ENCODE peak calls at places on chromosomes 2 and 18, in ten cellular contexts. Z is heart right ventricle, P is lower lobe of right lung, R is HFFc6, B is AG09319, G is activated B cell treated with CpG ODN at 0.5 μM for 24 hours, C is foreskin fibroblast, T is AG04450, N is fibroblast of mammary gland, D is ovary. O is an unnamed sample.

GRCh38 chr2:46847185-46847710 is 68.4 kb downstream of the MCFD2 start:
- DNase-seq in Z (peak), P (peak), R (peak), B (peak), G (no peak), C (peak), T (peak), N (peak), D (peak), O (peak)

GRCh38 chr2:178949584-178949983 is 100.4 kb downstream of the CCDC141 start:
- DNase-seq in Z (no peak), P (no peak), R (no peak), B (no peak), G (no peak), C (no peak), T (no peak), N (no peak), D (no peak), O (no peak)

GRCh38 chr2:169676850-169677249 is 17.4 kb downstream of the CFAP210 start:
- DNase-seq in Z (no peak), P (no peak), R (no peak), B (no peak), G (no peak), C (no peak), T (no peak), N (no peak), D (no peak), O (no peak)

GRCh38 chr18:43919565-43919964 is 642.3 kb upstream of the SYT4 start:
- DNase-seq in Z (no peak), P (no peak), R (no peak), B (no peak), G (no peak), C (peak), T (no peak), N (no peak), D (no peak), O (no peak)

GRCh38 chr2:234500394-234501006 is 3.6 kb upstream of the ARL4C start:
- DNase-seq in Z (peak), P (peak), R (peak), B (no peak), G (peak), C (peak), T (no peak), N (peak), D (no peak), O (no peak)

GRCh38 chr2:71746946-71747501 is 293.7 kb downstream of the DYSF start:
- DNase-seq in Z (no peak), P (peak), R (peak), B (no peak), G (no peak), C (peak), T (no peak), N (no peak), D (no peak), O (no peak)

GRCh38 chr2:165776013-165776412 is 18.0 kb downstream of the GALNT3 start:
- DNase-seq in Z (no peak), P (no peak), R (no peak), B (no peak), G (no peak), C (no peak), T (no peak), N (no peak), D (no peak), O (no peak)

GRCh38 chr2:157948856-157949255 is 72.7 kb upstream of the ACVR1 start:
- DNase-seq in Z (no peak), P (no peak), R (no peak), B (no peak), G (no peak), C (no peak), T (no peak), N (no peak), D (no peak), O (no peak)

GRCh38 chr2:40043641-40044040 is 264.6 kb upstream of the THUMPD2 start:
- DNase-seq in Z (no peak), P (no peak), R (no peak), B (no peak), G (no peak), C (no peak), T (no peak), N (no peak), D (no peak), O (no peak)

GRCh38 chr2:135055182-135055786 is 3.2 kb downstream of the RAB3GAP1 start:
- DNase-seq in Z (no peak), P (no peak), R (peak), B (peak), G (no peak), C (peak), T (peak), N (peak), D (no peak), O (peak)

GRCh38 chr18:45837283-45838070 is 12.0 kb downstream of the SIGLEC15 start:
- DNase-seq in Z (peak), P (peak), R (no peak), B (no peak), G (no peak), C (peak), T (no peak), N (peak), D (peak), O (no peak)

GRCh38 chr18:9182852-9183399 is 46.3 kb downstream of the ANKRD12 start:
- DNase-seq in Z (no peak), P (no peak), R (no peak), B (no peak), G (no peak), C (no peak), T (no peak), N (no peak), D (no peak), O (no peak)

GRCh38 chr2:234243871-234244565 is 193.5 kb downstream of the SPP2 start:
- DNase-seq in Z (no peak), P (no peak), R (no peak), B (no peak), G (no peak), C (no peak), T (no peak), N (no peak), D (no peak), O (no peak)

GRCh38 chr2:63814114-63814513 is 27.6 kb upstream of the UGP2 start:
- DNase-seq in Z (no peak), P (no peak), R (no peak), B (no peak), G (no peak), C (peak), T (no peak), N (peak), D (no peak), O (no peak)

GRCh38 chr2:66370824-66371223 is 64.1 kb upstream of the MEIS1 start:
- DNase-seq in Z (no peak), P (no peak), R (peak), B (no peak), G (no peak), C (no peak), T (no peak), N (peak), D (no peak), O (no peak)

GRCh38 chr2:241561811-241562210 is 3.3 kb downstream of the BOK start:
- DNase-seq in Z (peak), P (peak), R (peak), B (peak), G (no peak), C (peak), T (no peak), N (peak), D (peak), O (no peak)

GRCh38 chr2:191270303-191271178 is 25.3 kb downstream of the MYO1B start:
- DNase-seq in Z (no peak), P (no peak), R (no peak), B (no peak), G (no peak), C (no peak), T (no peak), N (no peak), D (no peak), O (no peak)

GRCh38 chr18:64872710-64873458 is 724.0 kb upstream of the LINC00305 start:
- DNase-seq in Z (no peak), P (no peak), R (no peak), B (no peak), G (no peak), C (no peak), T (no peak), N (no peak), D (no peak), O (no peak)

GRCh38 chr18:74241970-74242369 is 49.8 kb downstream of the CYB5A start:
- DNase-seq in Z (no peak), P (no peak), R (no peak), B (no peak), G (no peak), C (no peak), T (no peak), N (no peak), D (no peak), O (no peak)

GRCh38 chr18:74241426-74241825 is 50.3 kb downstream of the CYB5A start:
- DNase-seq in Z (no peak), P (no peak), R (no peak), B (no peak), G (no peak), C (peak), T (no peak), N (no peak), D (no peak), O (no peak)

GRCh38 chr18:74244554-74244953 is 47.2 kb downstream of the CYB5A start:
- DNase-seq in Z (no peak), P (no peak), R (no peak), B (no peak), G (no peak), C (no peak), T (no peak), N (no peak), D (no peak), O (no peak)

GRCh38 chr18:74243127-74243526 is 48.6 kb downstream of the CYB5A start:
- DNase-seq in Z (no peak), P (no peak), R (no peak), B (no peak), G (no peak), C (peak), T (no peak), N (no peak), D (no peak), O (no peak)

GRCh38 chr18:74242451-74243096 is 49.2 kb downstream of the CYB5A start:
- DNase-seq in Z (peak), P (no peak), R (no peak), B (no peak), G (no peak), C (no peak), T (no peak), N (peak), D (no peak), O (no peak)
- TF ChIP-seq CTCF in Z (peak), P (peak), R (no peak), B (peak), G (no peak), C (no peak), T (no peak), N (peak), D (no peak), O (no peak)

GRCh38 chr2:113200736-113201490 is 27.1 kb downstream of the PSD4 start:
- DNase-seq in Z (no peak), P (no peak), R (peak), B (no peak), G (no peak), C (no peak), T (no peak), N (no peak), D (no peak), O (no peak)

GRCh38 chr2:113198048-113198789 is 24.4 kb downstream of the PSD4 start:
- DNase-seq in Z (no peak), P (no peak), R (no peak), B (no peak), G (no peak), C (no peak), T (no peak), N (no peak), D (no peak), O (no peak)

GRCh38 chr2:113201496-113202304 is 27.9 kb downstream of the PSD4 start:
- DNase-seq in Z (no peak), P (no peak), R (no peak), B (no peak), G (no peak), C (no peak), T (no peak), N (no peak), D (no peak), O (no peak)

GRCh38 chr2:113198790-113199612 is 25.2 kb downstream of the PSD4 start:
- DNase-seq in Z (peak), P (peak), R (peak), B (no peak), G (peak), C (peak), T (no peak), N (peak), D (peak), O (no peak)

GRCh38 chr2:113200236-113200635 is 26.5 kb downstream of the PSD4 start:
- DNase-seq in Z (no peak), P (no peak), R (no peak), B (no peak), G (no peak), C (no peak), T (no peak), N (no peak), D (no peak), O (no peak)
- TF ChIP-seq CTCF in Z (no peak), P (no peak), R (peak), B (no peak), G (no peak), C (no peak), T (no peak), N (no peak), D (no peak), O (no peak)

DNA sequence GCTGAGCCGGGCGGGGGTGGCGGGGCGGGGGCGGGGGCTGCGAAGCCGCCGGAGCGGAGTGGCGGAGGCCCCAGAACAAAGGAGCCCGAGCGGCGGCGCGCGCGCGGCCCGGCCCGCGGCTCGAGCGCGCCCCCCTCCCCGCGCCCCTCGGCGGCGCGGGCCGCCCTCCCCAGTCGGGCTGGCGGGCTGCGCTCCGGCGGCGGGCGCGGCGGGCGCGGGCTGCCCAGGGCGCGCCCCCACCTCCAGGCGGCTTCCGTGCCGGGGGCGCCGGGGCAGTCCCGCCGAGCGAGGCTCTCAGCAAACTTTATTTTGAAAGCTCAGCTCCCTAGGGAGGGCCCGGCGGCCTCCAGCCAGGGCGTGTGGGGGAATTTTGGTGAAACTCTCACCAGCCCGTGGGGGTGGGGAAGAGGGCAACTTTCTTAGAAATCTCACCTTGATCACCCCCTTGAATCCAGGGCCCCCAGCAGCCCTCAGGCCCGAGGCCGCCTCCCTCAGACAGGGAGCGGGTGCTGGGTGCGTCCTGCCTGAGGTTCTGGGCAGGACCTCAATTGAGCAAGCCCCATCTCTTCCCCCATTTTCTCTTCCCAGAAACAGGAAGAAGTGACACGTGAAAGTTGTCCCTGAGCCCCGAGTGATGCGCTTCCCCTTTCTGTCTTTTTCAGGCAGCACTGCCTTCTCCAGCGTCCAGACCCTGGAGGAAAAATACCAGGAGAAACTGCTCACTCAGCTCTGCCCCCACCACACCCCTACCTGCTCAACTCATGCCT is 791 bp downstream of the TET3 start:
- DNase-seq in Z (peak), P (peak), R (no peak), B (no peak), G (peak), C (peak), T (no peak), N (no peak), D (peak), O (no peak)
- TF ChIP-seq CTCF in Z (no peak), P (no peak), R (no peak), B (no peak), G (no peak), C (no peak), T (no peak), N (no peak), D (no peak), O (no peak)

GRCh38 chr18:50356036-50356945 is 18.6 kb upstream of the SKA1 start:
- DNase-seq in Z (no peak), P (no peak), R (peak), B (no peak), G (no peak), C (peak), T (no peak), N (peak), D (no peak), O (no peak)
- TF ChIP-seq CTCF in Z (no peak), P (no peak), R (no peak), B (no peak), G (no peak), C (no peak), T (no peak), N (peak), D (no peak), O (no peak)

DNA sequence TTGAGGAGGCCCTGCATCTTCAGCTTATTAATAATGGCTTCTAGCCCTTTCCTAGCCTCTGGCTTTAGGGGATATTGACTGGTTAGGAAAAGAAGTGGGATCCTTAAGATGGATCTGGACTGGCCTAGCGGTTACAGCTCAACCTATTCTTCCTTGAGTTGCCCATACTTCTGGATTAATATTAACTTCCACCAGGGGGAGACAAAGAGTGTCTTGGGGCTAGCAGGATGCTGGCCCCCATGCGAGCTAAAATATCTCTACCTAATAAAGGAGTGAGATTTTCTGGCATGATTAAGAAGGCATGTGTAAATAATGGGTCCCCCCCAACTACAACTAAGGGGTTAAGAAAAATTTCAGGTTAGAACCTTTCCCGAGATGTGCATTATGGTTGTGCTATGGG is 23.2 kb upstream of the PLA2R1 start:
- DNase-seq in Z (no peak), P (no peak), R (no peak), B (no peak), G (no peak), C (no peak), T (no peak), N (no peak), D (no peak), O (no peak)
- TF ChIP-seq CTCF in Z (no peak), P (no peak), R (peak), B (peak), G (no peak), C (peak), T (peak), N (peak), D (no peak), O (peak)

DNA sequence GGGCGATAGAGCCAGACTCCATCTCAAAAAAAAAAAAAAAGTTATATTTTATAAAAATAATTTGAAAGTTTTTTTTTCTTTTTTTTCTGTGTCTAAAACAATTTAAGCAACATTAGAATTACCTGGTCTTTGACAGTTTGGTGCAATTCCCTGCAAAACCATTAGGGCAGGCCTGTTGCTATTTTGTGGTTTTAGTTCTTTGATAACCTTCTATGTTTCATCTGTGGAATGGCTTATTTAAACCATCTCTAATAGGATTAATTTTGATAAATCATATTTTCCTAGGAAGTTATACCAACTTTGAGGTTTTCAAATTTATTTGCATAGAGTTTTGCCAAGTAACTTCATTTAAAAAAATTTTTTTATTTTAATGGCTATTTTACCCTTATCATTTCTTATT is 141.2 kb upstream of the TWIST2 start:
- DNase-seq in Z (no peak), P (no peak), R (no peak), B (no peak), G (no peak), C (no peak), T (no peak), N (no peak), D (no peak), O (no peak)
- TF ChIP-seq CTCF in Z (no peak), P (no peak), R (peak), B (no peak), G (no peak), C (peak), T (peak), N (peak), D (no peak), O (peak)

GRCh38 chr2:226466589-226466988 is 333.0 kb downstream of the IRS1 start:
- DNase-seq in Z (no peak), P (no peak), R (no peak), B (no peak), G (no peak), C (no peak), T (no peak), N (no peak), D (no peak), O (no peak)
- TF ChIP-seq CTCF in Z (no peak), P (no peak), R (no peak), B (no peak), G (no peak), C (no peak), T (no peak), N (no peak), D (no peak), O (no peak)

DNA sequence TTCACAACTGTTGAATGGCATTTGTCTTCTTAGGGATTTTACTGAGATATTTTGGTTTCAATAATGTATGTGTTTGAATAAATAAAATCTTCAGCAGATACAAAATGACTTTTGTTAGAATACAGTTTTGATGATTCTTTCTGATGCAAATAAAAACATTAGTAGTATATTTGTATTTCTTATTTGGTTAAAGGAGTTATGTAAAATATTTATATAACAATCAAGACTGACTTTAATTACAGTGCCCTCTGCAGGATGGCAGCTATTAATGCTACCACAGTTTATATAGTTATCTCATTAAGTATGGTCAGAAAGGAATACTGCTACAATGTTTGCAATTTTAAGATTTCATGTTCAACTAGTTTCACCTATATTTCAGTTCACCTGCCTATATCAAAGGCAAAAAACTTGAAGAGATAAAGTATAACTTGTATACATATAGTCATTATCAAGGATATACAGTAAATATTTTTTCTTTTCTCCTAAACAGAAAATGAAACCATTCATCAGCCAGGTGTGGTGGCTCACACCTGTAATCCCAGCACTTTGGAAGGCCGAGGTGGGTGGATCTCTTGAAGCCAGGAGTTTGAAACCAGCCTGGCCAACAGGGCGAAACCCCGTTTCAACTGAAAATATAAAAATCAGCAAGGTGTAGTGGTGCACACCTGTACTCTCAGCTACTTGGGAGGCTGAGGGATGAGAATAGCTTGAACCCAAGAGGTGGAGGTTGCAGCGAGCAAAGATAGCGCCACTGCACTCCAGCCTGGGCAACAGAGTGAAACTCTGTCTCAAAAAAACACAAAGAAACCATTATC is 19.8 kb downstream of the ARL5A start:
- DNase-seq in Z (no peak), P (no peak), R (peak), B (no peak), G (no peak), C (peak), T (no peak), N (peak), D (no peak), O (no peak)
- TF ChIP-seq CTCF in Z (peak), P (peak), R (peak), B (peak), G (peak), C (peak), T (peak), N (peak), D (no peak), O (peak)

GRCh38 chr18:12686100-12686499 is 16.4 kb downstream of the CEP76 start:
- DNase-seq in Z (no peak), P (no peak), R (peak), B (no peak), G (no peak), C (peak), T (no peak), N (peak), D (no peak), O (no peak)
- TF ChIP-seq CTCF in Z (no peak), P (no peak), R (peak), B (no peak), G (no peak), C (peak), T (peak), N (peak), D (no peak), O (peak)